ENCODE peak calls at places on chromosome X, in ten cellular contexts. One of them, this sample, is unnamed.

GRCh38 chrX:19373034-19373891 is 29.5 kb downstream of the PDHA1 start:
- DNase-seq in bronchial epithelial cell: no peak
- DNase-seq in left lung: peak
- DNase-seq in dorsolateral prefrontal cortex: no peak
- DNase-seq in IMR-90: no peak
- DNase-seq in cardiac muscle cell: no peak
- DNase-seq in coronary artery: no peak
- DNase-seq in AG04450: no peak
- DNase-seq in pancreas: no peak
- DNase-seq in fibroblast of mammary gland: no peak
- DNase-seq in this sample: no peak

GRCh38 chrX:110218591-110218990 is 99.3 kb downstream of the AMMECR1 start:
- DNase-seq in bronchial epithelial cell: peak
- DNase-seq in left lung: no peak
- DNase-seq in dorsolateral prefrontal cortex: no peak
- DNase-seq in IMR-90: peak
- DNase-seq in cardiac muscle cell: peak
- DNase-seq in coronary artery: no peak
- DNase-seq in AG04450: no peak
- DNase-seq in pancreas: no peak
- DNase-seq in fibroblast of mammary gland: peak
- DNase-seq in this sample: no peak

GRCh38 chrX:10090319-10090718 is 66.5 kb upstream of the CLCN4 start:
- DNase-seq in bronchial epithelial cell: peak
- DNase-seq in left lung: no peak
- DNase-seq in dorsolateral prefrontal cortex: no peak
- DNase-seq in IMR-90: peak
- DNase-seq in cardiac muscle cell: peak
- DNase-seq in coronary artery: no peak
- DNase-seq in AG04450: no peak
- DNase-seq in pancreas: no peak
- DNase-seq in fibroblast of mammary gland: no peak
- DNase-seq in this sample: no peak

GRCh38 chrX:46317158-46317557 is 228.1 kb downstream of the ZNF674 start:
- DNase-seq in bronchial epithelial cell: peak
- DNase-seq in left lung: no peak
- DNase-seq in dorsolateral prefrontal cortex: no peak
- DNase-seq in IMR-90: no peak
- DNase-seq in cardiac muscle cell: no peak
- DNase-seq in coronary artery: no peak
- DNase-seq in AG04450: no peak
- DNase-seq in pancreas: no peak
- DNase-seq in fibroblast of mammary gland: no peak
- DNase-seq in this sample: no peak

GRCh38 chrX:47311857-47312774 is 58.3 kb upstream of the ZNF157 start:
- DNase-seq in bronchial epithelial cell: peak
- DNase-seq in left lung: no peak
- DNase-seq in dorsolateral prefrontal cortex: no peak
- DNase-seq in IMR-90: peak
- DNase-seq in cardiac muscle cell: peak
- DNase-seq in coronary artery: no peak
- DNase-seq in AG04450: peak
- DNase-seq in pancreas: peak
- DNase-seq in fibroblast of mammary gland: peak
- DNase-seq in this sample: peak

GRCh38 chrX:28966335-28966734 is 379.1 kb downstream of the IL1RAPL1 start:
- DNase-seq in bronchial epithelial cell: no peak
- DNase-seq in left lung: no peak
- DNase-seq in dorsolateral prefrontal cortex: no peak
- DNase-seq in IMR-90: peak
- DNase-seq in cardiac muscle cell: peak
- DNase-seq in coronary artery: no peak
- DNase-seq in AG04450: no peak
- DNase-seq in pancreas: no peak
- DNase-seq in fibroblast of mammary gland: no peak
- DNase-seq in this sample: no peak

GRCh38 chrX:115573172-115573571 is 12.2 kb downstream of the PLS3 start:
- DNase-seq in bronchial epithelial cell: no peak
- DNase-seq in left lung: no peak
- DNase-seq in dorsolateral prefrontal cortex: no peak
- DNase-seq in IMR-90: no peak
- DNase-seq in cardiac muscle cell: no peak
- DNase-seq in coronary artery: no peak
- DNase-seq in AG04450: no peak
- DNase-seq in pancreas: no peak
- DNase-seq in fibroblast of mammary gland: no peak
- DNase-seq in this sample: no peak

GRCh38 chrX:153966841-153967535 is 4.6 kb downstream of the HCFC1 start:
- DNase-seq in bronchial epithelial cell: no peak
- DNase-seq in left lung: no peak
- DNase-seq in dorsolateral prefrontal cortex: no peak
- DNase-seq in IMR-90: peak
- DNase-seq in cardiac muscle cell: no peak
- DNase-seq in coronary artery: no peak
- DNase-seq in AG04450: no peak
- DNase-seq in pancreas: no peak
- DNase-seq in fibroblast of mammary gland: peak
- DNase-seq in this sample: no peak

GRCh38 chrX:24026403-24026801 is 584 bp downstream of the KLHL15 start:
- DNase-seq in bronchial epithelial cell: peak
- DNase-seq in left lung: no peak
- DNase-seq in dorsolateral prefrontal cortex: no peak
- DNase-seq in IMR-90: no peak
- DNase-seq in cardiac muscle cell: peak
- DNase-seq in coronary artery: no peak
- DNase-seq in AG04450: no peak
- DNase-seq in pancreas: no peak
- DNase-seq in fibroblast of mammary gland: peak
- DNase-seq in this sample: no peak

GRCh38 chrX:24023972-24024664 is 2.9 kb downstream of the KLHL15 start:
- DNase-seq in bronchial epithelial cell: peak
- DNase-seq in left lung: no peak
- DNase-seq in dorsolateral prefrontal cortex: no peak
- DNase-seq in IMR-90: peak
- DNase-seq in cardiac muscle cell: peak
- DNase-seq in coronary artery: no peak
- DNase-seq in AG04450: no peak
- DNase-seq in pancreas: no peak
- DNase-seq in fibroblast of mammary gland: peak
- DNase-seq in this sample: no peak

GRCh38 chrX:24024819-24025740 is 1.9 kb downstream of the KLHL15 start:
- DNase-seq in bronchial epithelial cell: peak
- DNase-seq in left lung: peak
- DNase-seq in dorsolateral prefrontal cortex: peak
- DNase-seq in IMR-90: peak
- DNase-seq in cardiac muscle cell: peak
- DNase-seq in coronary artery: peak
- DNase-seq in AG04450: peak
- DNase-seq in pancreas: peak
- DNase-seq in fibroblast of mammary gland: peak
- DNase-seq in this sample: peak

GRCh38 chrX:24027086-24027485 is at the start of gene KLHL15:
- DNase-seq in bronchial epithelial cell: no peak
- DNase-seq in left lung: no peak
- DNase-seq in dorsolateral prefrontal cortex: no peak
- DNase-seq in IMR-90: no peak
- DNase-seq in cardiac muscle cell: no peak
- DNase-seq in coronary artery: no peak
- DNase-seq in AG04450: no peak
- DNase-seq in pancreas: no peak
- DNase-seq in fibroblast of mammary gland: no peak
- DNase-seq in this sample: no peak

DNA sequence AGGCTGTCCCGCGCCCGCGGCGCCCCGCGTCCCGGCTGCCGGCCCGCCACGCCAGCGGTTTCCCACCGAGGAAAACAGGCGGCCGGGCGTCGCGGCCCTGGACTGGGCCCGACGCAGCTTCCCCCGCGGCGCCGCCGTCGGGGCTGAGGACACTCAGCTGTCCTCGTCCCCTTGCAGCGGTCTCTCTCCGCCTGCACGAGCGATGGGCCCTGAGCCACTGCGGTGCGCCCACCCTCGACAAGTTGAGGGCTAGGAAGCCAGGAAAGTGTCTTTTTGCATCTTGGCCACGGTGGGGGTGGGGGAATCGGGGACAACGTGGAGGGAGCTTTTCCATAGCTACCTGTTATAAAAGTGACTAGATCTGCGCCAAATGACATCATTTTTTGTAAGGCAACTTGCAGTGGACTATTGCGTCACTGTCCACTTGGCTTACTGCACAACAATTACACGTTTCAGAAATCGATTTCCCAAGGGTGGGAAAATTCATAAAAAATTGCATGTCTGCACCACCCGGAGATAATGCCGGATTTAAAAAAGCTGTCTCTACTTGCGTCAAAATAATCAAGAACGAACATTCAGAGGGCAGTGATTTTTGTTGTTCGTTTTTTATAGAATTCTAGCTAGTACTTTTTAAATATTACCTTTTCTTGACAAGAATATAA is 1.1 kb downstream of the KLHL15 start:
- DNase-seq in bronchial epithelial cell: peak
- DNase-seq in left lung: no peak
- DNase-seq in dorsolateral prefrontal cortex: no peak
- DNase-seq in IMR-90: peak
- DNase-seq in cardiac muscle cell: peak
- DNase-seq in coronary artery: no peak
- DNase-seq in AG04450: peak
- DNase-seq in pancreas: peak
- DNase-seq in fibroblast of mammary gland: peak
- DNase-seq in this sample: no peak
- TF ChIP-seq CTCF in bronchial epithelial cell: no peak
- TF ChIP-seq CTCF in left lung: no peak
- TF ChIP-seq CTCF in dorsolateral prefrontal cortex: no peak
- TF ChIP-seq CTCF in IMR-90: no peak
- TF ChIP-seq CTCF in cardiac muscle cell: no peak
- TF ChIP-seq CTCF in coronary artery: no peak
- TF ChIP-seq CTCF in AG04450: no peak
- TF ChIP-seq CTCF in pancreas: no peak
- TF ChIP-seq CTCF in fibroblast of mammary gland: no peak
- TF ChIP-seq CTCF in this sample: no peak

DNA sequence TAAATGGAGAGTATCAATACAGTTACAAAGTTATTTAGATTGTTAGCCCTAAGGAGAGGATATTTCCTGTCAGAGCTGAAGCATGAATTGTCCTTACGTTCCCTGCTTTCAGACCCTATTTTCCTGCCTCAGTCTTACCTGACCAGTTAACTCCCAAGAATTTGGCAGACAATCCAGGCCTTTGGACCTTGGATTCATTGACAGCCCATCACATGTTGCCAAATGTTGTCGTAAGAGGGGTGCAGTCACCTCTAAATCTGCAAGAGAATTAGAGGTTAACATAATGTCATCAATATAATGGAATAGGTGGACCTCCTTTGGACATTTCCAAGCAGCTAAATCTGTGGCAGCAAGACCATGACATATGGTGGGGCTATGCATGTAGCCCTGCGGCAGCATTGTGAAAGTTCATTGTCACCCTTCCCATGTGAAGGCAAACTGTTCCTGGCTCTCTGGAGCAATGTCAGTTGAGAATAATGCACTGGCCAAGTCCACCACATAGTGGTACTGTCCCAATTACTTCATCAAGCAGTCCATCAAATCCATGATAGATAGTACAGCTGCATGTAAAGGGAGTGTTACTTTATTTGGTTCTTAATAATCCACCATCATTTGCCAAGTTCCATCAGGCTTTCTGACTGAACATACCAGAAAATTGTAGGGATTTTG is 1137.0 kb upstream of the POU3F4 start:
- DNase-seq in bronchial epithelial cell: no peak
- DNase-seq in left lung: no peak
- DNase-seq in dorsolateral prefrontal cortex: no peak
- DNase-seq in IMR-90: no peak
- DNase-seq in cardiac muscle cell: no peak
- DNase-seq in coronary artery: no peak
- DNase-seq in AG04450: no peak
- DNase-seq in pancreas: no peak
- DNase-seq in fibroblast of mammary gland: no peak
- DNase-seq in this sample: no peak
- H3K4me3 ChIP-seq in bronchial epithelial cell: no peak
- H3K4me3 ChIP-seq in left lung: no peak
- H3K4me3 ChIP-seq in dorsolateral prefrontal cortex: no peak
- H3K4me3 ChIP-seq in IMR-90: no peak
- H3K4me3 ChIP-seq in cardiac muscle cell: no peak
- H3K4me3 ChIP-seq in coronary artery: no peak
- H3K4me3 ChIP-seq in AG04450: no peak
- H3K4me3 ChIP-seq in pancreas: no peak
- H3K4me3 ChIP-seq in fibroblast of mammary gland: no peak
- H3K4me3 ChIP-seq in this sample: no peak

DNA sequence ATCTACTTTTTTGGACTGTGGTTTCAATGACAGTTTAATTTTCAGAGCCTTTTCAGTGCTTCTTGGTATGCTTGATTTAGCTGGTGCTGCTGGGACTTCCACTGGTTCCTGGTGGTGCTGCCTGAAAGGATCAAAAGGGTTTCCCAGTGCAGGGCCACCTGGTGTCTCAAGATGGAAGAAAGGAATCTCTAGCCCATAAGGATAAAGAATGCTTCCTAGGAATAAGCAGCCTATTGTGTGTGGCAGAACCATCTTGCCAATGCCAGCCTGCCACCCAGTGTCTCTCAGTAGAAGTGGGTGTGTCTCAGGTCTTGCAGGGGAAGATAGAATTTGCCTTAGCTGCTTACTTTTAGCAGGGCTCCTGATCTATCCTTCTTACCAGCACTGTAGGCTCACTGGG is 15.0 kb upstream of the RAI2 start:
- DNase-seq in bronchial epithelial cell: peak
- DNase-seq in left lung: no peak
- DNase-seq in dorsolateral prefrontal cortex: no peak
- DNase-seq in IMR-90: no peak
- DNase-seq in cardiac muscle cell: no peak
- DNase-seq in coronary artery: no peak
- DNase-seq in AG04450: no peak
- DNase-seq in pancreas: no peak
- DNase-seq in fibroblast of mammary gland: no peak
- DNase-seq in this sample: no peak
- TF ChIP-seq CTCF in bronchial epithelial cell: no peak
- TF ChIP-seq CTCF in left lung: no peak
- TF ChIP-seq CTCF in dorsolateral prefrontal cortex: no peak
- TF ChIP-seq CTCF in IMR-90: no peak
- TF ChIP-seq CTCF in cardiac muscle cell: no peak
- TF ChIP-seq CTCF in coronary artery: no peak
- TF ChIP-seq CTCF in AG04450: no peak
- TF ChIP-seq CTCF in pancreas: no peak
- TF ChIP-seq CTCF in fibroblast of mammary gland: no peak
- TF ChIP-seq CTCF in this sample: no peak

GRCh38 chrX:72020204-72020603 is 109.6 kb downstream of the NHSL2 start:
- DNase-seq in bronchial epithelial cell: no peak
- DNase-seq in left lung: no peak
- DNase-seq in dorsolateral prefrontal cortex: no peak
- DNase-seq in IMR-90: no peak
- DNase-seq in cardiac muscle cell: no peak
- DNase-seq in coronary artery: peak
- DNase-seq in AG04450: no peak
- DNase-seq in pancreas: no peak
- DNase-seq in fibroblast of mammary gland: peak
- DNase-seq in this sample: no peak

GRCh38 chrX:72018277-72019112 is 107.8 kb downstream of the NHSL2 start:
- DNase-seq in bronchial epithelial cell: peak
- DNase-seq in left lung: peak
- DNase-seq in dorsolateral prefrontal cortex: peak
- DNase-seq in IMR-90: peak
- DNase-seq in cardiac muscle cell: peak
- DNase-seq in coronary artery: peak
- DNase-seq in AG04450: peak
- DNase-seq in pancreas: peak
- DNase-seq in fibroblast of mammary gland: peak
- DNase-seq in this sample: peak

GRCh38 chrX:72020788-72021187 is 110.1 kb downstream of the NHSL2 start:
- DNase-seq in bronchial epithelial cell: no peak
- DNase-seq in left lung: no peak
- DNase-seq in dorsolateral prefrontal cortex: no peak
- DNase-seq in IMR-90: no peak
- DNase-seq in cardiac muscle cell: no peak
- DNase-seq in coronary artery: no peak
- DNase-seq in AG04450: no peak
- DNase-seq in pancreas: no peak
- DNase-seq in fibroblast of mammary gland: no peak
- DNase-seq in this sample: no peak

GRCh38 chrX:72019487-72019886 is 108.8 kb downstream of the NHSL2 start:
- DNase-seq in bronchial epithelial cell: no peak
- DNase-seq in left lung: no peak
- DNase-seq in dorsolateral prefrontal cortex: no peak
- DNase-seq in IMR-90: no peak
- DNase-seq in cardiac muscle cell: no peak
- DNase-seq in coronary artery: peak
- DNase-seq in AG04450: no peak
- DNase-seq in pancreas: no peak
- DNase-seq in fibroblast of mammary gland: no peak
- DNase-seq in this sample: no peak

GRCh38 chrX:72016881-72017783 is 106.5 kb downstream of the NHSL2 start:
- DNase-seq in bronchial epithelial cell: no peak
- DNase-seq in left lung: no peak
- DNase-seq in dorsolateral prefrontal cortex: no peak
- DNase-seq in IMR-90: no peak
- DNase-seq in cardiac muscle cell: no peak
- DNase-seq in coronary artery: peak
- DNase-seq in AG04450: no peak
- DNase-seq in pancreas: no peak
- DNase-seq in fibroblast of mammary gland: no peak
- DNase-seq in this sample: no peak
- H3K4me3 ChIP-seq in bronchial epithelial cell: no peak
- H3K4me3 ChIP-seq in left lung: no peak
- H3K4me3 ChIP-seq in dorsolateral prefrontal cortex: no peak
- H3K4me3 ChIP-seq in IMR-90: no peak
- H3K4me3 ChIP-seq in cardiac muscle cell: no peak
- H3K4me3 ChIP-seq in coronary artery: no peak
- H3K4me3 ChIP-seq in AG04450: no peak
- H3K4me3 ChIP-seq in pancreas: no peak
- H3K4me3 ChIP-seq in fibroblast of mammary gland: no peak
- H3K4me3 ChIP-seq in this sample: no peak

This sample was measured in retinal pigment epithelial cell.